ENCODE peak calls at places on chromosomes 5 and 9, in seven cellular contexts. V is adrenal gland; U is PC-9; N is A549; F is effector memory CD4-positive, alpha-beta T cell; X is CD4-positive, alpha-beta memory T cell; G is RWPE2. L is an unnamed sample.
A peak's percentile ranks its signal among the peaks of the same experiment; 100 is the strongest.

GRCh38 chr9:136012651-136013050 is 51.5 kb upstream of the UBAC1 start:
- DNase-seq in V (peak; percentile 28), U (no peak), N (no peak), F (no peak), X (no peak), G (peak; percentile 38), L (no peak)

GRCh38 chr5:175288048-175288621 is 155.8 kb downstream of the DRD1 start:
- DNase-seq in V (no peak), U (peak; percentile 53), N (peak; percentile 57), F (no peak), X (no peak), G (peak; percentile 87), L (peak; percentile 94)

GRCh38 chr9:100848731-100849130 is 179.8 kb upstream of the PLPPR1 start:
- DNase-seq in V (no peak), U (no peak), N (no peak), F (no peak), X (no peak), G (no peak), L (no peak)

GRCh38 chr5:149143470-149143869 is 2.2 kb downstream of the ABLIM3 start:
- DNase-seq in V (peak; percentile 58), U (no peak), N (no peak), F (no peak), X (no peak), G (no peak), L (no peak)

GRCh38 chr9:36316629-36317317 is 58.5 kb upstream of the GNE start:
- DNase-seq in V (no peak), U (no peak), N (no peak), F (no peak), X (no peak), G (no peak), L (no peak)

GRCh38 chr5:143350790-143351603 is 52.5 kb downstream of the NR3C1 start:
- DNase-seq in V (no peak), U (no peak), N (peak; percentile 13), F (no peak), X (no peak), G (no peak), L (peak; percentile 68)

GRCh38 chr9:86424246-86424891 is 70.2 kb upstream of the TUT7 start:
- DNase-seq in V (no peak), U (no peak), N (no peak), F (no peak), X (no peak), G (no peak), L (no peak)

GRCh38 chr5:159605585-159605984 is 275.3 kb upstream of the IL12B start:
- DNase-seq in V (peak; percentile 80), U (no peak), N (no peak), F (no peak), X (no peak), G (no peak), L (no peak)

GRCh38 chr9:27059907-27060306 is 49.1 kb upstream of the TEK start:
- DNase-seq in V (no peak), U (no peak), N (no peak), F (no peak), X (no peak), G (no peak), L (no peak)

GRCh38 chr9:118362123-118362522 is 657.9 kb downstream of the TLR4 start:
- DNase-seq in V (no peak), U (no peak), N (no peak), F (no peak), X (no peak), G (no peak), L (no peak)

DNA sequence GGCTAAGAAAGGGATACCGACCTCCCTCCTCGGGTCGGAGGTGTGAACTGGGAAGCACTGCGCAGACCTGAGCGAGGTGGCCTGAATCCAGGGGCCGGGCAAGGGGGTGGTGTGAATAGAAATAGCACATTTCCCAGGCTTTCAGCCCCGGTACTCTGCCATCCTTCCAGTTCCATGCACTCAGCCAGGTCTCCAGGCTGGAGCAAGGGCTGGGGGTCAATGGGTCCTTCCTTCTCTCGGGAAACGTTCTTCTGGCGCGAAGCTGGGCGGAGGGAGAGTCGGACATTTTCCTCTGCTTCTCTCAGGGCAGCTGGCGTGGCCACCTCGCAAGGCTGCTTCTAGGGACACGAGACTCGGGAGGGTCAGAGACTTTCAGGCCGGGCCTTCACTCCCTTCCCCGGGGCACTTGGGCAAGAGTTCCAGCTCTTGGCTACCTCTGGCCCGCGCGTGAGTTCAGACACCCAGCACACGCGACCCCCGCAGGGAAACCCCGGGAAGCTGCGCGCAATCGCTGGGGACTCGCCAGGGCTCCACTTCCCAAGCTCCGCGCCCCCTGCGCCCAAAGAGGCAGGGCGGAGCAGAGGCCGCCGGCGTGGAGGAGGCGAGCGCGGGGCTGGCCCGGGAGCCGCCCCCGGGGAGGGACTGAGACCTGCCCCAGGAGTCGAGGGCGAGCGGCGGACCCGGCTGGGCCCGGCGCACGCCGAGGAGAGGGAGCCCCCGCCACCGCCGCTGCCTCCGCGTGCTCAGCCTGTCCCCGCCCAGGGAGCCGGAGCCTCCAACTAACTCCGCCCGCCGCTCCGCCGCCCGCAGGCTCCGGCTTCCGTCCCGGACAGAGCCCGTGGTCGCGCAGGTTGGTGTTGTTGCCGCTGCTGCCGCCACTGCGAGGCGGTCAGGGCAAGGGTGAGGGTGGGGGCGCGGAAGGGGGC is at the start of gene PAM:
- DNase-seq in V (peak; percentile 82), U (peak; percentile 51), N (peak; percentile 66), F (peak; percentile 59), X (peak; percentile 70), G (peak; percentile 78), L (peak; percentile 56)
- H3K27ac ChIP-seq in V (peak within 1 kb of the TSS; percentile 78), U (peak within 1 kb of the TSS; percentile 77), N (peak within 1 kb of the TSS; percentile 92), F (peak within 1 kb of the TSS; percentile 75), X (peak within 1 kb of the TSS; percentile 69), G (peak within 1 kb of the TSS; percentile 70), L (peak within 1 kb of the TSS; percentile 75)

DNA sequence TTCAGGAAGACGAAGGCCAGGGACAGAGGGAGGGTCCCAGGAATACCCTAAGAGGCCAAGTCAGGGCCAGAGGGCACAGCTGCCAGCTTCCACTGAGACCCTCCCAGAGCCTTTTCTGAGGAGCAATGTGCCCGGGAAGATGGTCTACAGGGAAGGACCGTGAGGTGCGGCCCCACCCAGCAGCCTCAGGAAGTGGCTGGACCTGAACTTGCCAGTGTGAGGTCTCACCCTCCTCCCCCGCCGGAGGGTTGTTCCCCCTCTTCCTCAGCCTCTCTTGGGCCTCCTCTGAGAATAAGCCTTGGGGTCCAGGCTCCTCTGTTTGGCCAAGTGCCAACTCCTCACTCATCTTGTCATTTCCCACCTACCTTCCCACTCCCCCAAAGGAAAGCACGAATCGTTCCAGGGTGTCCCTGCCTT is 13.4 kb upstream of the SLC25A51 start:
- DNase-seq in V (no peak), U (no peak), N (no peak), F (no peak), X (no peak), G (no peak), L (no peak)
- H3K27ac ChIP-seq in V (peak overlapping the region; percentile 76), U (no peak overlapping the region), N (peak overlapping the region; percentile 42), F (no peak overlapping the region), X (no peak overlapping the region), G (peak overlapping the region; percentile 9), L (no peak overlapping the region)

GRCh38 chr9:93226819-93227218 is 42.9 kb downstream of the WNK2 start:
- DNase-seq in V (no peak), U (no peak), N (no peak), F (no peak), X (no peak), G (no peak), L (no peak)
- H3K27ac ChIP-seq in V (no peak overlapping the region), U (no peak overlapping the region), N (no peak overlapping the region), F (no peak overlapping the region), X (no peak overlapping the region), G (no peak overlapping the region), L (no peak overlapping the region)

GRCh38 chr5:54573783-54574485 is 56.4 kb downstream of the SNX18 start:
- DNase-seq in V (no peak), U (no peak), N (no peak), F (no peak), X (no peak), G (no peak), L (no peak)

GRCh38 chr5:54567996-54568395 is 50.4 kb downstream of the SNX18 start:
- DNase-seq in V (no peak), U (no peak), N (no peak), F (no peak), X (no peak), G (no peak), L (no peak)

GRCh38 chr5:54571462-54571861 is 53.9 kb downstream of the SNX18 start:
- DNase-seq in V (no peak), U (no peak), N (no peak), F (no peak), X (no peak), G (no peak), L (no peak)

GRCh38 chr5:54570923-54571322 is 53.4 kb downstream of the SNX18 start:
- DNase-seq in V (no peak), U (no peak), N (no peak), F (no peak), X (no peak), G (no peak), L (no peak)
- H3K27ac ChIP-seq in V (no peak overlapping the region), U (no peak overlapping the region), N (no peak overlapping the region), F (no peak overlapping the region), X (no peak overlapping the region), G (no peak overlapping the region), L (no peak overlapping the region)

GRCh38 chr5:120586646-120587045 is 122.5 kb downstream of the PRR16 start:
- DNase-seq in V (no peak), U (no peak), N (no peak), F (no peak), X (no peak), G (no peak), L (no peak)

DNA sequence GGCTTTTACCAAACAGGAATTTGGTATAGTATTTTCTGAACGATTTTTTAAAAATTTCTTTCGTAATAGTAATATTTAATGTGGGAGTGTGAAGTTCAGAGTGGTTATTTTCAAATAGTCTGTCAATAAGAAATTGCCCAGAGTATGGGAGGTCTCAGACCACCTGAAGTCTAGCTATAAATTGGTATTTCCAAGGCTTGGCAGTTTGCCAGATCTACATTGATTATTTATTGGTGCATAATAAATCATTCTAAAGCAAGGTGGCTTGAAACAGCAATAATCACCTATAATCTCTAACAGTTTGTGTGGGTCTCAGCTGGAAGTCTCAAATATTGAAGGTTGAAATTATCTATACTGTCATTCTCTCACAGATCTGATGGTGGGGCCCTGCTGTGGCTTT is 118.5 kb downstream of the PRR16 start:
- DNase-seq in V (no peak), U (no peak), N (no peak), F (no peak), X (no peak), G (no peak), L (no peak)
- H3K27ac ChIP-seq in V (no peak overlapping the region), U (no peak overlapping the region), N (no peak overlapping the region), F (no peak overlapping the region), X (no peak overlapping the region), G (no peak overlapping the region), L (no peak overlapping the region)

GRCh38 chr9:112433715-112434392 is 52.8 kb upstream of the KIAA1958 start:
- DNase-seq in V (no peak), U (no peak), N (no peak), F (no peak), X (no peak), G (no peak), L (no peak)
- H3K27ac ChIP-seq in V (no peak overlapping the region), U (no peak overlapping the region), N (no peak overlapping the region), F (no peak overlapping the region), X (no peak overlapping the region), G (no peak overlapping the region), L (no peak overlapping the region)

GRCh38 chr9:79611091-79611614 is 39.4 kb downstream of the TLE4 start:
- DNase-seq in V (no peak), U (no peak), N (no peak), F (no peak), X (no peak), G (no peak), L (peak; percentile 69)
- H3K27ac ChIP-seq in V (peak overlapping the region; percentile 44), U (no peak overlapping the region), N (peak overlapping the region; percentile 50), F (no peak overlapping the region), X (no peak overlapping the region), G (no peak overlapping the region), L (no peak overlapping the region)

GRCh38 chr9:114893622-114894021 is 36.8 kb downstream of the TNFSF8 start:
- DNase-seq in V (no peak), U (peak; percentile 48), N (no peak), F (no peak), X (no peak), G (no peak), L (peak; percentile 79)
- H3K27ac ChIP-seq in V (no peak overlapping the region), U (peak overlapping the region; percentile 88), N (peak overlapping the region; percentile 77), F (no peak overlapping the region), X (no peak overlapping the region), G (peak overlapping the region; percentile 90), L (no peak overlapping the region)

L was measured in foreskin keratinocyte.